ENCODE peak calls at places on chromosomes 1 and 21, in four cellular contexts. One of them, this sample, is unnamed.

GRCh38 chr21:31235671-31236450 is 108.2 kb downstream of the TIAM1 start:
- DNase-seq in heart right ventricle: no peak
- DNase-seq in HFFc6: no peak
- DNase-seq in fibroblast of mammary gland: peak
- DNase-seq in this sample: no peak

GRCh38 chr1:177854951-177855350 is 114.9 kb downstream of the SEC16B start:
- DNase-seq in heart right ventricle: no peak
- DNase-seq in HFFc6: no peak
- DNase-seq in fibroblast of mammary gland: no peak
- DNase-seq in this sample: no peak

GRCh38 chr1:18901952-18902522 is 318 bp downstream of the ALDH4A1 start:
- DNase-seq in heart right ventricle: no peak
- DNase-seq in HFFc6: peak
- DNase-seq in fibroblast of mammary gland: no peak
- DNase-seq in this sample: no peak

GRCh38 chr1:41317356-41317755 is 43.9 kb upstream of the FOXO6 start:
- DNase-seq in heart right ventricle: no peak
- DNase-seq in HFFc6: peak
- DNase-seq in fibroblast of mammary gland: no peak
- DNase-seq in this sample: no peak

GRCh38 chr21:44865561-44866280 is 7.8 kb downstream of the PTTG1IP start:
- DNase-seq in heart right ventricle: peak
- DNase-seq in HFFc6: no peak
- DNase-seq in fibroblast of mammary gland: peak
- DNase-seq in this sample: no peak

GRCh38 chr1:111281411-111281810 is 9.2 kb upstream of the CHIA start:
- DNase-seq in heart right ventricle: no peak
- DNase-seq in HFFc6: no peak
- DNase-seq in fibroblast of mammary gland: peak
- DNase-seq in this sample: no peak

GRCh38 chr1:37661401-37661800 is 26.7 kb upstream of the RSPO1 start:
- DNase-seq in heart right ventricle: no peak
- DNase-seq in HFFc6: peak
- DNase-seq in fibroblast of mammary gland: no peak
- DNase-seq in this sample: no peak

GRCh38 chr1:148362930-148363810 is 119.9 kb downstream of the PPIAL4G start:
- DNase-seq in heart right ventricle: no peak
- DNase-seq in HFFc6: no peak
- DNase-seq in fibroblast of mammary gland: no peak
- DNase-seq in this sample: no peak

GRCh38 chr21:43808367-43808766 is 19.0 kb downstream of the RRP1 start:
- DNase-seq in heart right ventricle: no peak
- DNase-seq in HFFc6: no peak
- DNase-seq in fibroblast of mammary gland: no peak
- DNase-seq in this sample: no peak

GRCh38 chr1:240194120-240194519 is 102.4 kb downstream of the FMN2 start:
- DNase-seq in heart right ventricle: no peak
- DNase-seq in HFFc6: peak
- DNase-seq in fibroblast of mammary gland: peak
- DNase-seq in this sample: no peak

GRCh38 chr1:85911742-85912141 is 203.5 kb upstream of the ZNHIT6 start:
- DNase-seq in heart right ventricle: no peak
- DNase-seq in HFFc6: peak
- DNase-seq in fibroblast of mammary gland: peak
- DNase-seq in this sample: peak

GRCh38 chr1:155873860-155874259 is 14.5 kb downstream of the SYT11 start:
- DNase-seq in heart right ventricle: no peak
- DNase-seq in HFFc6: peak
- DNase-seq in fibroblast of mammary gland: peak
- DNase-seq in this sample: peak

GRCh38 chr1:117147341-117147831 is 25.8 kb upstream of the TRIM45 start:
- DNase-seq in heart right ventricle: no peak
- DNase-seq in HFFc6: no peak
- DNase-seq in fibroblast of mammary gland: no peak
- DNase-seq in this sample: no peak

GRCh38 chr1:69898403-69898947 is 306.9 kb downstream of the LRRC40 start:
- DNase-seq in heart right ventricle: no peak
- DNase-seq in HFFc6: no peak
- DNase-seq in fibroblast of mammary gland: no peak
- DNase-seq in this sample: no peak

GRCh38 chr1:218942421-218942820 is 231.3 kb upstream of the LYPLAL1 start:
- DNase-seq in heart right ventricle: peak
- DNase-seq in HFFc6: no peak
- DNase-seq in fibroblast of mammary gland: peak
- DNase-seq in this sample: peak

GRCh38 chr21:37866027-37866426 is 50.2 kb downstream of the KCNJ6 start:
- DNase-seq in heart right ventricle: no peak
- DNase-seq in HFFc6: no peak
- DNase-seq in fibroblast of mammary gland: no peak
- DNase-seq in this sample: no peak

GRCh38 chr21:45410865-45411809 is 6.2 kb downstream of the COL18A1 start:
- DNase-seq in heart right ventricle: peak
- DNase-seq in HFFc6: no peak
- DNase-seq in fibroblast of mammary gland: no peak
- DNase-seq in this sample: no peak

GRCh38 chr1:55650449-55650848 is 435.3 kb upstream of the USP24 start:
- DNase-seq in heart right ventricle: no peak
- DNase-seq in HFFc6: no peak
- DNase-seq in fibroblast of mammary gland: no peak
- DNase-seq in this sample: no peak

GRCh38 chr1:87869563-87869962 is 540.9 kb downstream of the LMO4 start:
- DNase-seq in heart right ventricle: no peak
- DNase-seq in HFFc6: peak
- DNase-seq in fibroblast of mammary gland: peak
- DNase-seq in this sample: peak